ENCODE peak calls at places on chromosome 17, in five cellular contexts. B is K562, N is H1, U is GM12878, J is HepG2. M is an unnamed sample.

GRCh38 chr17:81711814-81712467 is at the start of gene SLC25A10:
- DNase-seq in B (peak), N (peak), U (no peak), J (peak), M (peak)

GRCh38 chr17:76997981-76998531 is 129.9 kb downstream of the MGAT5B start:
- DNase-seq in B (no peak), N (no peak), U (peak), J (no peak), M (no peak)

GRCh38 chr17:71237903-71238538 is 882.8 kb upstream of the SOX9 start:
- DNase-seq in B (no peak), N (no peak), U (no peak), J (no peak), M (no peak)

GRCh38 chr17:82647593-82648164 is 565 bp downstream of the WDR45B start:
- DNase-seq in B (peak), N (no peak), U (no peak), J (no peak), M (peak)

GRCh38 chr17:81419333-81419885 is 24.2 kb downstream of the BAHCC1 start:
- DNase-seq in B (peak), N (no peak), U (no peak), J (no peak), M (no peak)

GRCh38 chr17:59763861-59764260 is 56.4 kb downstream of the VMP1 start:
- DNase-seq in B (no peak), N (no peak), U (no peak), J (peak), M (no peak)

GRCh38 chr17:75352079-75352569 is 53.4 kb downstream of the GRB2 start:
- DNase-seq in B (peak), N (peak), U (no peak), J (no peak), M (peak)

GRCh38 chr17:33750943-33751701 is 458.0 kb upstream of the ASIC2 start:
- DNase-seq in B (peak), N (peak), U (peak), J (peak), M (peak)

GRCh38 chr17:6011241-6011640 is 58.9 kb upstream of the WSCD1 start:
- DNase-seq in B (no peak), N (no peak), U (no peak), J (no peak), M (no peak)

GRCh38 chr17:74430706-74431567 is 951 bp upstream of the GPRC5C start:
- DNase-seq in B (peak), N (peak), U (peak), J (peak), M (peak)

GRCh38 chr17:21677911-21678310 is 14.4 kb upstream of the KCNJ18 start:
- DNase-seq in B (no peak), N (no peak), U (no peak), J (no peak), M (no peak)

GRCh38 chr17:21282850-21283249 is 1.7 kb upstream of the MAP2K3 start:
- DNase-seq in B (no peak), N (no peak), U (no peak), J (no peak), M (no peak)

GRCh38 chr17:10804546-10804945 is 647 bp upstream of the TMEM238L start:
- DNase-seq in B (no peak), N (no peak), U (no peak), J (no peak), M (no peak)

GRCh38 chr17:15999141-15999973 is at the start of the genes TTC19 and ZSWIM7:
- DNase-seq in B (peak), N (peak), U (peak), J (peak), M (peak)

GRCh38 chr17:55426851-55427586 is 5.4 kb upstream of the MMD start:
- DNase-seq in B (no peak), N (no peak), U (no peak), J (no peak), M (no peak)

GRCh38 chr17:38877130-38877851 is 7.4 kb downstream of the LASP1 start:
- DNase-seq in B (no peak), N (no peak), U (no peak), J (no peak), M (peak)

GRCh38 chr17:38608648-38609047 is 2.9 kb upstream of the SRCIN1 start:
- DNase-seq in B (no peak), N (peak), U (no peak), J (no peak), M (peak)

GRCh38 chr17:6546069-6546718 is 10.2 kb downstream of the PITPNM3 start:
- DNase-seq in B (no peak), N (no peak), U (peak), J (no peak), M (no peak)

GRCh38 chr17:69597898-69598692 is 183.6 kb downstream of the MAP2K6 start:
- DNase-seq in B (no peak), N (no peak), U (no peak), J (no peak), M (no peak)

GRCh38 chr17:56978441-56979090 is 635 bp downstream of the SCPEP1 start:
- DNase-seq in B (no peak), N (no peak), U (no peak), J (no peak), M (no peak)

GRCh38 chr17:42459256-42459982 is 741 bp downstream of the ATP6V0A1 start:
- DNase-seq in B (peak), N (no peak), U (no peak), J (peak), M (peak)

GRCh38 chr17:77045441-77046041 is 95.2 kb upstream of the SEC14L1 start:
- DNase-seq in B (no peak), N (no peak), U (no peak), J (no peak), M (no peak)

GRCh38 chr17:9890124-9890523 is 14.9 kb downstream of the RCVRN start:
- DNase-seq in B (peak), N (peak), U (no peak), J (peak), M (peak)

GRCh38 chr17:4449736-4450135 is 16.0 kb downstream of the SPNS3 start:
- DNase-seq in B (no peak), N (no peak), U (no peak), J (no peak), M (no peak)

GRCh38 chr17:61669522-61669921 is 78.5 kb upstream of the NACA2 start:
- DNase-seq in B (no peak), N (no peak), U (no peak), J (no peak), M (no peak)

GRCh38 chr17:78376161-78376560 is 2.3 kb upstream of the PGS1 start:
- DNase-seq in B (no peak), N (no peak), U (no peak), J (no peak), M (no peak)

GRCh38 chr17:16488572-16488997 is 3.4 kb downstream of the LRRC75A start:
- DNase-seq in B (peak), N (no peak), U (no peak), J (no peak), M (peak)

GRCh38 chr17:6713130-6713917 is at the start of gene SLC13A5:
- DNase-seq in B (peak), N (peak), U (no peak), J (peak), M (peak)

GRCh38 chr17:71709271-71709670 is 411.5 kb upstream of the SOX9 start:
- DNase-seq in B (no peak), N (no peak), U (no peak), J (no peak), M (no peak)

GRCh38 chr17:43169561-43170139 is 1.4 kb upstream of the NBR1 start:
- DNase-seq in B (peak), N (no peak), U (no peak), J (peak), M (peak)

GRCh38 chr17:46876353-46876887 is 25.0 kb downstream of the WNT9B start:
- DNase-seq in B (peak), N (peak), U (no peak), J (peak), M (peak)

GRCh38 chr17:16346721-16347271 is 6.5 kb downstream of the CENPV start:
- DNase-seq in B (no peak), N (no peak), U (no peak), J (no peak), M (no peak)

GRCh38 chr17:64110436-64111152 is 19.4 kb downstream of the ERN1 start:
- DNase-seq in B (peak), N (no peak), U (no peak), J (no peak), M (no peak)

GRCh38 chr17:32722733-32723132 is 154.2 kb downstream of the MYO1D start:
- DNase-seq in B (peak), N (no peak), U (no peak), J (no peak), M (no peak)

GRCh38 chr17:6161456-6161855 is 91.3 kb downstream of the WSCD1 start:
- DNase-seq in B (no peak), N (no peak), U (no peak), J (no peak), M (no peak)

GRCh38 chr17:1232786-1233185 is 37.5 kb upstream of the BHLHA9 start:
- DNase-seq in B (no peak), N (no peak), U (no peak), J (no peak), M (no peak)
- TF ChIP-seq CREB1 in B (no peak), N (no peak), U (no peak), J (no peak), M (no peak)

GRCh38 chr17:549197-550040 is 165.2 kb downstream of the VPS53 start:
- DNase-seq in B (no peak), N (no peak), U (no peak), J (no peak), M (no peak)
- H2AFZ ChIP-seq in B (no peak), N (no peak), U (no peak), J (no peak), M (no peak)

GRCh38 chr17:41404024-41404651 is 6.7 kb upstream of the KRT31 start:
- DNase-seq in B (no peak), N (no peak), U (no peak), J (peak), M (no peak)
- TF ChIP-seq CREB1 in B (no peak), N (no peak), U (no peak), J (no peak), M (no peak)

GRCh38 chr17:79920751-79921410 is 81.6 kb upstream of the CBX4 start:
- DNase-seq in B (no peak), N (no peak), U (no peak), J (no peak), M (no peak)

GRCh38 chr17:79918581-79919163 is 79.4 kb upstream of the CBX4 start:
- DNase-seq in B (no peak), N (no peak), U (no peak), J (no peak), M (peak)

GRCh38 chr17:79921411-79922160 is 82.3 kb upstream of the CBX4 start:
- DNase-seq in B (no peak), N (no peak), U (peak), J (no peak), M (no peak)

GRCh38 chr17:79919164-79919585 is 79.9 kb upstream of the CBX4 start:
- DNase-seq in B (no peak), N (no peak), U (no peak), J (no peak), M (peak)

DNA sequence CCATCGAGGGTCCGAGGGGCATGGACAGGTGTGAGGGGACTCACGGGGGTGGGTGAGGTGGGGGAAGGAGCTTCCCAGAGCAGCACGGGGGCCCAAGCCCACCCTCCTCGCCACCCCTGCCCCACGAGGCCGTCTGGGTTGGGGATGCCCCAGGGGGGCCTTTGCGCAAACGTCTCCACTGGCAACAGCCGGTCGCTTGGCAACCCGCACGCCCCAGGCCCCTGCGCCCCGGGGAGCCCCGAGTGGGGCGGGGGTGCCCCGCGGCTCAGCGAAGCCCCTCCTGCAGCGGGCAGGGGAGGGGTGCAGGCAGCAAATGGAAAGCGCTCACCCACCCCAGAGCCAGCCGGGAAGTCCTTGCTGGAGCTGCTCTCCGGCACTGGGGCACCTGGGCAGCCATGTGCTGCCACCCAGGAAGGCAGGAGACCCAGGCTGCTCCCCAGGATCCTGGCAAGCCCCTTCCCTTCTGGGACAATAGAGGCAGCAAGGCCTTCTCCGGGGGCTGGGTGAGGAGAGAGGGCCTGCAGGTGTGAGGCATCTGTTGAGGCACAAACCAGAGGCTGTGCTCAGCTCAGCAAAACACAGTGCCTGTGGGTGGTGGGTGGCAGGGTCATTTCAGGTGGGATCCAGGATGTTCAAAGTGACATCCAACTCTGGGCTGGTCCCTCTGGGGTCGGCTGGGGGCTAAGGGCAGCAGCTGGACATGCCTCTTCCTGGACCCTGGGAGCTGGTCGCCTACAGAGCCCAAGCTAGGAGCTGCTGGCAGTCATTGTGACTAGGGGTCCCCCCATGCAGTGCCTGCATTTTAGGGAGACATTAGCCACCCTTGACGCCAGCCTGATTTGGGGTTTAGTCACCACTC is 80.9 kb upstream of the CBX4 start:
- DNase-seq in B (no peak), N (no peak), U (no peak), J (no peak), M (no peak)
- H2AFZ ChIP-seq in B (no peak), N (no peak), U (no peak), J (no peak), M (no peak)

GRCh38 chr17:44409309-44410028 is 20.0 kb upstream of the ITGA2B start:
- DNase-seq in B (no peak), N (no peak), U (no peak), J (no peak), M (peak)

GRCh38 chr17:44414394-44415155 is 25.1 kb upstream of the ITGA2B start:
- DNase-seq in B (no peak), N (no peak), U (no peak), J (no peak), M (no peak)

DNA sequence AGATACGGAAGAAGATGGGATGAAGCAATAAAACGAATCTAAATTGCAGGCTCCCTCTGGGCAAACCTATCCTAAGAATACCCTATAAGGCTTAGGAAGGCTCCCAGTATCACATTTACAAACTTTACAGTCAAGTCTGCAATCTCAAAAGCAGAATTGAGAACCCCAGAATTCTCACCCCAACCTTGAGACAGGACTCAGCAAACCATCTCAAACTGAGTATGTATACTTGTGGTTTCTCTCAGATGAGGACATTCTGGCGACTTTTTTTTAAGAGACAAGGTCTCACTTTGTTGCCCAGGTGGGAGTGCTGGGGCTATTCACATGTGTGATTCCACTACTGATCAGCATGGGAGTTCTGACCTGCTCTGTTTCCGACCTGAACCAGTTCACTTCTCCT is 19.3 kb upstream of the ITGA2B start:
- DNase-seq in B (no peak), N (no peak), U (no peak), J (no peak), M (no peak)
- TF ChIP-seq CREB1 in B (no peak), N (no peak), U (no peak), J (no peak), M (no peak)

DNA sequence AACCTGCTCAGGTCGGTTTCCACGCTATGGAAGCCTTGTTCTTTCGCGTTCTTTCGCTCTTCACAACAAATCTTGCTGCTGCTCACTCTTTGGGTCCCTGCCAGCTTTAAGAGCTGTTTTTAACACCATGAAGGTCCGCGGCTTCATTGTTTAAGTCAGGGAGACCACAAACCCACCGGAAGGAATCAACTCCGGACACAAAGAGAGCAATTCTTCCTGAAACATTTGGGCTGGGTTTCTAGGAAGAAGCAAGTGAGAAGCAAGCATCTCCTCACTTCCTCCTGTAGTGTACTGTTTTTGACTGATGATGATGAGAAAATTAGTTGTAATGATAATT is 2.1 kb upstream of the CBX1 start:
- DNase-seq in B (no peak), N (no peak), U (no peak), J (no peak), M (no peak)
- H2AFZ ChIP-seq in B (no peak), N (no peak), U (peak), J (no peak), M (no peak)

DNA sequence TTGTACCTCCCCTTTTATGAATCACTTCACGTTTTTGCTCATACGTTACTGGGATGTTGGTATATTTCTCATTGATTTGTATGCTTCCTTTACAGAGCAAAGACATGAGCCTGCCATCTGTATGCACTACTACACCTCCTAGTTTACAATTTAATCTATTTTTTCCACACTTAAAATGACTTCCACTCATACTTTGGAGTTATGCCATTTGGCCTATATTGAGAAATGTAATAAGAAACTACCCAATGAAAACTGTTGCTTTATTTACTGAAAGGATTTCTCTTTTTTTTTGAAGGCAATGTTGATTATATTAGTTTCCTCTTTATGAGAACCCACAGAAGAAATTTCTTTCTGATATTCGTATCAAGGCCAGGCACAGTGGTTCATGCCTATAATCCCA is 43.1 kb downstream of the DUSP14 start:
- DNase-seq in B (no peak), N (no peak), U (no peak), J (no peak), M (no peak)
- TF ChIP-seq CREB1 in B (no peak), N (no peak), U (no peak), J (no peak), M (no peak)

GRCh38 chr17:13508916-13509315 is 92.8 kb downstream of the HS3ST3A1 start:
- DNase-seq in B (no peak), N (no peak), U (no peak), J (no peak), M (no peak)

GRCh38 chr17:13513039-13513405 is 88.7 kb downstream of the HS3ST3A1 start:
- DNase-seq in B (peak), N (no peak), U (no peak), J (no peak), M (peak)

GRCh38 chr17:13510062-13510461 is 91.7 kb downstream of the HS3ST3A1 start:
- DNase-seq in B (peak), N (no peak), U (no peak), J (no peak), M (peak)

GRCh38 chr17:13509561-13509960 is 92.2 kb downstream of the HS3ST3A1 start:
- DNase-seq in B (no peak), N (no peak), U (no peak), J (no peak), M (no peak)
- H2AFZ ChIP-seq in B (no peak), N (no peak), U (no peak), J (no peak), M (no peak)

GRCh38 chr17:50559674-50560184 is 786 bp upstream of the CACNA1G start:
- DNase-seq in B (peak), N (peak), U (no peak), J (no peak), M (peak)
- TF ChIP-seq CREB1 in B (no peak), N (no peak), U (no peak), J (no peak), M (no peak)

M was measured in GM23338.